ENCODE peak calls at places on chromosomes 4 and X, in five cellular contexts. H, W, Y, J and A are unnamed samples. For H3K27me3, the result is how much of the 10 kb centered on the place peaks cover.

GRCh38 chrX:109484886-109485285 is 3.0 kb upstream of the GUCY2F start:
- DNase-seq in Y (no peak), J (no peak), H (no peak), W (no peak), A (no peak)

GRCh38 chr4:47531954-47532321 is 46.9 kb downstream of the ATP10D start:
- DNase-seq in H (no peak), J (no peak), Y (no peak), W (no peak), A (no peak)

GRCh38 chr4:153931804-153932203 is 142.9 kb upstream of the SFRP2 start:
- DNase-seq in J (no peak), W (no peak), H (no peak), Y (no peak), A (no peak)

GRCh38 chrX:11600578-11600977 is 65.1 kb downstream of the ARHGAP6 start:
- DNase-seq in W (no peak), H (no peak), Y (no peak), J (no peak), A (no peak)

GRCh38 chr4:119010909-119011606 is 122.4 kb downstream of the SYNPO2 start:
- DNase-seq in J (no peak), W (no peak), H (no peak), Y (no peak), A (no peak)

GRCh38 chrX:1281511-1281910 is 12.9 kb downstream of the CSF2RA start:
- DNase-seq in Y (peak), J (no peak), W (no peak), H (no peak), A (no peak)

GRCh38 chr4:130288576-130288975 is 1192.6 kb downstream of the C4orf33 start:
- DNase-seq in Y (no peak), H (no peak), W (no peak), J (no peak), A (no peak)

GRCh38 chrX:50484662-50485061 is 14.0 kb upstream of the DGKK start:
- DNase-seq in H (no peak), J (no peak), W (no peak), Y (no peak), A (no peak)

GRCh38 chrX:8988456-8988855 is 45.5 kb downstream of the FAM9B start:
- DNase-seq in J (peak), H (peak), Y (peak), W (no peak), A (no peak)

GRCh38 chr4:124641715-124642380 is 70.7 kb downstream of the ANKRD50 start:
- DNase-seq in J (no peak), H (no peak), W (peak), Y (peak), A (no peak)

GRCh38 chr4:138916763-138917162 is 98.8 kb upstream of the NOCT start:
- DNase-seq in Y (no peak), W (no peak), J (no peak), H (no peak), A (no peak)

DNA sequence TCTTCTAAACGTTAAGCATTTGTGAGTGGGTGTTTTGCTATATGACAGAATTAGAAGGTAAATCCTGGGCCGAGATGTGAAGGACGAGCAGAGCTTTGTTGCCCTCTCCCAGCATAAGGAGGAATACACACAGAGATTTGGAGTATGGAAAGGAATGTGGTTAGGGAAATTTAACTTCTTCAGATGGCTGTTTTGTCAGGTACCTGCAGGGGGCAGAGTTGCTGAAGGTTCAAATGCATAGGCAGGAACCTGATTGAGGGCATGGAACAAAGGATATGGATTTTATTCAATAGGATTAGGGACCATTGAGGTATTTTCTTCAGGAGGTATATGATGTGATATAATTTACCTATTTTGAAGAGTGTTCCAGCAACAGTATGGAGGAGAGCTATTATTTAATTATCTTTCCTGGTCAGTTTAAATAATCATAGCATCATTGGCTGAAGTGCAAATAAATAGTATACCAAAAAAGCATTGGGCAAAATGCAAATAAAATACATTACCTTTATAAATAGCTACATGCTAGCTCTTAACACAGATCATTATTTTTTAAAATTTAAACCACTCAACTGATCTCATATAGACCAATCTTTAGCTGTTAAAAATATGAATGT is 143.6 kb downstream of the SLIT2 start:
- DNase-seq in J (peak), W (peak), H (no peak), Y (peak), A (no peak)
- H3K27ac ChIP-seq in J (no peak), W (no peak), H (no peak), Y (no peak), A (no peak)

GRCh38 chr4:76546282-76547166 is 111.5 kb downstream of the SHROOM3 start:
- DNase-seq in H (no peak), Y (peak), J (no peak), W (peak), A (no peak)
- H3K4me3 ChIP-seq in H (no peak), Y (no peak), J (no peak), W (no peak), A (no peak)

DNA sequence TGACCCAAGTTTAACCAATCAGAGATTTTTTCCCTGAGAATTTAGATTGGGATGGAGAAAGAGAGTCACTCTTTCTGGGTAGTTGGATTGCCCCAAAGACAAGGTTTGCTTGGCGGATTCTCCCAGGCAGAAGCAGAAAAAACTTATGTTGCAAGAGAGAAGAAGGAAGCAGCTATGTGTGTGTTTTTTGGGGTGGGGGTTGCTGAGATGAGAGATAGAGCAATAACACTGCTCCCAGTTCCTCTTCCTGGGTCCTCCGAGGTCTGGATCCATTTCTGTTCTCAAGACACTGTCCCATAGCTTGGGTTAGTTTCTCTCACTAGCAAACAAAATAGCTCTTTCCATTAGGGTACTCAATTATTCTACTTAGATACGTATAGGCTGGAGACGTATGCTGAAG is 222.1 kb downstream of the STIM2 start:
- DNase-seq in H (no peak), J (no peak), W (no peak), Y (no peak), A (no peak)
- H3K27me3 ChIP-seq in H (under half), J (under half), W (under half), Y (under half), A (under half)

GRCh38 chr4:6696611-6697010 is 2.9 kb downstream of the S100P start:
- DNase-seq in Y (no peak), J (no peak), W (no peak), H (no peak), A (no peak)
- H3K27ac ChIP-seq in Y (no peak), J (no peak), W (no peak), H (peak), A (peak)

DNA sequence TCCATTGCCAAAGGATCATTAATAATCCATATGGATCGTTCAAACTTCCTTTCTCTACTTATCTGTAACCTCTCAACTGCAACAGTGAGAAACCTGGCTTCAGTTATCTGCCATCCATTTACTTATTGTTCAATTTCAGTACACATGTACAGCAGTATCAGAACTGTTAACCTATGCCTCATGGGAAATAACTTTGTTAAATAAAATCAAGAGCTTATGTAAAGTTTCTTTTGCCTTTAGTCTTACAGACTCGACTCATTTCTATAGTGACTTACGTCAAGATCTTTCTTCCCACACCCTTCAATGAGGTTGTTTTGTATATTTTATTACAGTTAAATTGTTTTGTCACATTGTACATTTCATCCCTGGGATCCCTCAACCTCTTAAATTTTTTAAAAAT is 11.4 kb downstream of the UBQLN2 start:
- DNase-seq in Y (no peak), W (no peak), J (no peak), H (no peak), A (no peak)
- H3K4me3 ChIP-seq in Y (no peak), W (no peak), J (no peak), H (no peak), A (no peak)

DNA sequence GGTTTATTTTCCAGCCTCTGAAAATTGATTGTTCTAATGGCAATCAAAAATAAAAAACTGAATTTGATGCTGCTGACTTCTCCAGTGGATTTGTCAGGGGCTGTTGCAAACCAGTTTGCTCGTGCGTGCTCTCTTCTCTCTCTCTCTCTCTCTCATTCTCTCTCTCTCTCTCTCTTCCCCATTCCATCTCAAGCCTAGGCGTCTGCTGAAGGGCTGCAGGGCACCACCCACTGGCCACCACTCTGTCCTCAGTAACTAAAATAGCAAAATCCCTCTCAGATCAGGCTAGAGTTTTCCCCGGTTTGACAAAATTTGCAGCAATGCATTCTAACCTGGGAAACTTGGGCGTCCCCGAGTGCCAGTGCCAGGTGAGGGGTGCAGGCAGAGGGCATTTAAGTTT is 19.4 kb downstream of the NKX6-1 start:
- DNase-seq in Y (no peak), J (peak), H (no peak), W (no peak), A (no peak)
- H3K27me3 ChIP-seq in Y (under half), J (half or more), H (under half), W (under half), A (under half)